ENCODE peak calls at places on chromosomes 6 and 20, in eight cellular contexts. One of them, this sample, is unnamed.

GRCh38 chr20:62479218-62479617 is 3.4 kb upstream of the GATA5 start:
- DNase-seq in A549: no peak
- DNase-seq in AG04450: no peak
- DNase-seq in pancreas: no peak
- DNase-seq in AG10803: no peak
- DNase-seq in lower leg skin: no peak
- DNase-seq in WERI-Rb-1: no peak
- DNase-seq in OCI-LY7: no peak
- DNase-seq in this sample: no peak

GRCh38 chr6:152062476-152062875 is 255.0 kb downstream of the ESR1 start:
- DNase-seq in WERI-Rb-1: no peak
- DNase-seq in pancreas: no peak
- DNase-seq in A549: no peak
- DNase-seq in AG10803: no peak
- DNase-seq in lower leg skin: no peak
- DNase-seq in OCI-LY7: no peak
- DNase-seq in AG04450: no peak
- DNase-seq in this sample: no peak

GRCh38 chr6:15274696-15275387 is 29.0 kb downstream of the JARID2 start:
- DNase-seq in WERI-Rb-1: no peak
- DNase-seq in AG10803: no peak
- DNase-seq in lower leg skin: no peak
- DNase-seq in A549: no peak
- DNase-seq in OCI-LY7: no peak
- DNase-seq in AG04450: no peak
- DNase-seq in pancreas: no peak
- DNase-seq in this sample: no peak

GRCh38 chr6:97913721-97914120 is 630.7 kb upstream of the MMS22L start:
- DNase-seq in pancreas: no peak
- DNase-seq in lower leg skin: no peak
- DNase-seq in WERI-Rb-1: no peak
- DNase-seq in OCI-LY7: no peak
- DNase-seq in AG10803: no peak
- DNase-seq in A549: no peak
- DNase-seq in AG04450: no peak
- DNase-seq in this sample: no peak

GRCh38 chr6:123908813-123909212 is 105.1 kb downstream of the NKAIN2 start:
- DNase-seq in AG10803: no peak
- DNase-seq in WERI-Rb-1: no peak
- DNase-seq in pancreas: no peak
- DNase-seq in A549: no peak
- DNase-seq in AG04450: no peak
- DNase-seq in OCI-LY7: no peak
- DNase-seq in lower leg skin: no peak
- DNase-seq in this sample: no peak

GRCh38 chr6:131103296-131103695 is 32.0 kb upstream of the AKAP7 start:
- DNase-seq in WERI-Rb-1: no peak
- DNase-seq in OCI-LY7: no peak
- DNase-seq in lower leg skin: no peak
- DNase-seq in AG04450: no peak
- DNase-seq in A549: no peak
- DNase-seq in pancreas: no peak
- DNase-seq in AG10803: no peak
- DNase-seq in this sample: no peak

GRCh38 chr6:116564296-116564695 is 7.0 kb upstream of the RWDD1 start:
- DNase-seq in AG10803: peak; percentile 77
- DNase-seq in WERI-Rb-1: no peak
- DNase-seq in lower leg skin: no peak
- DNase-seq in AG04450: no peak
- DNase-seq in A549: no peak
- DNase-seq in pancreas: no peak
- DNase-seq in OCI-LY7: no peak
- DNase-seq in this sample: no peak

GRCh38 chr6:127288705-127289104 is 22.0 kb downstream of the RNF146 start:
- DNase-seq in AG04450: no peak
- DNase-seq in lower leg skin: no peak
- DNase-seq in WERI-Rb-1: no peak
- DNase-seq in pancreas: no peak
- DNase-seq in OCI-LY7: no peak
- DNase-seq in A549: no peak
- DNase-seq in AG10803: no peak
- DNase-seq in this sample: no peak

GRCh38 chr6:17059022-17059421 is 42.8 kb upstream of the STMND1 start:
- DNase-seq in pancreas: no peak
- DNase-seq in WERI-Rb-1: no peak
- DNase-seq in AG10803: no peak
- DNase-seq in AG04450: no peak
- DNase-seq in A549: no peak
- DNase-seq in lower leg skin: no peak
- DNase-seq in OCI-LY7: no peak
- DNase-seq in this sample: no peak

GRCh38 chr20:45701873-45702272 is at the start of gene WFDC13:
- DNase-seq in OCI-LY7: no peak
- DNase-seq in WERI-Rb-1: no peak
- DNase-seq in pancreas: no peak
- DNase-seq in lower leg skin: no peak
- DNase-seq in A549: no peak
- DNase-seq in AG10803: no peak
- DNase-seq in AG04450: no peak
- DNase-seq in this sample: no peak

GRCh38 chr6:11411592-11411991 is 126.0 kb upstream of the TMEM170B start:
- DNase-seq in pancreas: no peak
- DNase-seq in lower leg skin: no peak
- DNase-seq in AG04450: no peak
- DNase-seq in A549: no peak
- DNase-seq in OCI-LY7: no peak
- DNase-seq in WERI-Rb-1: no peak
- DNase-seq in AG10803: no peak
- DNase-seq in this sample: no peak

GRCh38 chr6:37131104-37131959 is 38.6 kb upstream of the PIM1 start:
- DNase-seq in OCI-LY7: no peak
- DNase-seq in pancreas: no peak
- DNase-seq in WERI-Rb-1: peak; percentile 97
- DNase-seq in AG04450: no peak
- DNase-seq in AG10803: peak; percentile 51
- DNase-seq in lower leg skin: no peak
- DNase-seq in A549: peak; percentile 37
- DNase-seq in this sample: no peak

GRCh38 chr6:30411515-30412207 is 66.7 kb downstream of the RPP21 start:
- DNase-seq in AG04450: peak; percentile 4
- DNase-seq in AG10803: peak; percentile 43
- DNase-seq in lower leg skin: peak; percentile 32
- DNase-seq in WERI-Rb-1: peak; percentile 92
- DNase-seq in pancreas: peak; percentile 75
- DNase-seq in A549: no peak
- DNase-seq in OCI-LY7: peak; percentile 57
- DNase-seq in this sample: peak; percentile 85

GRCh38 chr6:145707397-145707796 is 27.9 kb downstream of the EPM2A start:
- DNase-seq in lower leg skin: no peak
- DNase-seq in pancreas: no peak
- DNase-seq in AG04450: no peak
- DNase-seq in A549: no peak
- DNase-seq in OCI-LY7: no peak
- DNase-seq in WERI-Rb-1: no peak
- DNase-seq in AG10803: no peak
- DNase-seq in this sample: no peak

GRCh38 chr6:145699462-145699861 is 35.9 kb downstream of the EPM2A start:
- DNase-seq in lower leg skin: no peak
- DNase-seq in AG10803: peak; percentile 45
- DNase-seq in OCI-LY7: no peak
- DNase-seq in pancreas: no peak
- DNase-seq in A549: no peak
- DNase-seq in WERI-Rb-1: no peak
- DNase-seq in AG04450: peak; percentile 10
- DNase-seq in this sample: no peak

GRCh38 chr6:145705561-145705960 is 29.8 kb downstream of the EPM2A start:
- DNase-seq in lower leg skin: no peak
- DNase-seq in OCI-LY7: no peak
- DNase-seq in AG10803: peak; percentile 57
- DNase-seq in A549: no peak
- DNase-seq in pancreas: no peak
- DNase-seq in WERI-Rb-1: no peak
- DNase-seq in AG04450: no peak
- DNase-seq in this sample: no peak

DNA sequence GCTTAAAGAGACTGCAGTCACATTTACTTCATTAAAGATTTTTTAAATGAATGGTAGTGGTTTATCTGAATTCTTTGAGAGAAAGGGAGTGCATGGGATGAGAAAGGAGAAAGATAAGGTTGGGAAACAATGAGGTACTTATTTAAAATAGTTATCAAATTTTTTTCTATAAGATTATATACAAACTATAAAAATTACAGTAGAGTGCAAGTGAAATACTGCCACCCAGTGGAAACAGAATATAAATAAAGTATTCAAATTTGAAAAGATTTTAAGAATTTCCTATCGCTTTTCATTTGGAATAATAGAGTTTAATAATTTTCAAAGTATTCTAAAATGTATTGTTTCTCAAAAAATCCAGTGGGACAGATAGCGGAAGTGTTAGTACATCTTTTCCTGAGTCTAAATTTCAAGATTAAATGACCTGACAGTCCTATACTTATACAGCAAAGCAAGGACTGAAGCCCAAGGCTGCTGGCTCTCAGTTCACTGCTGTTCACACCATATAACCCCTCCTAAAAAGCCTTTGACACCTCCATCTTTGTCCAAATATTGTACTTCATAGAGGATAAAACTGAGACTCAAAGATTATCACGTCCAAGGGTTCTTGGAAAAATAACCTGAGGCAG is 31.1 kb downstream of the EPM2A start:
- DNase-seq in OCI-LY7: peak; percentile 22
- DNase-seq in A549: no peak
- DNase-seq in lower leg skin: no peak
- DNase-seq in AG04450: no peak
- DNase-seq in pancreas: no peak
- DNase-seq in WERI-Rb-1: no peak
- DNase-seq in AG10803: peak; percentile 17
- DNase-seq in this sample: peak; percentile 32
- TF ChIP-seq CTCF in OCI-LY7: peak; percentile 85
- TF ChIP-seq CTCF in A549: peak; percentile 53
- TF ChIP-seq CTCF in lower leg skin: no peak
- TF ChIP-seq CTCF in AG04450: peak; percentile 55
- TF ChIP-seq CTCF in pancreas: peak; percentile 33
- TF ChIP-seq CTCF in WERI-Rb-1: no peak
- TF ChIP-seq CTCF in AG10803: peak; percentile 58
- TF ChIP-seq CTCF in this sample: no peak

GRCh38 chr6:164129218-164129617 is 714.7 kb downstream of the QKI start:
- DNase-seq in WERI-Rb-1: no peak
- DNase-seq in AG04450: no peak
- DNase-seq in pancreas: no peak
- DNase-seq in A549: no peak
- DNase-seq in lower leg skin: no peak
- DNase-seq in AG10803: no peak
- DNase-seq in OCI-LY7: no peak
- DNase-seq in this sample: no peak

GRCh38 chr6:164121527-164121926 is 707.0 kb downstream of the QKI start:
- DNase-seq in WERI-Rb-1: no peak
- DNase-seq in lower leg skin: no peak
- DNase-seq in AG04450: no peak
- DNase-seq in OCI-LY7: no peak
- DNase-seq in A549: no peak
- DNase-seq in pancreas: no peak
- DNase-seq in AG10803: no peak
- DNase-seq in this sample: no peak

GRCh38 chr6:164124986-164125385 is 710.5 kb downstream of the QKI start:
- DNase-seq in A549: no peak
- DNase-seq in WERI-Rb-1: no peak
- DNase-seq in AG10803: no peak
- DNase-seq in OCI-LY7: no peak
- DNase-seq in AG04450: no peak
- DNase-seq in pancreas: no peak
- DNase-seq in lower leg skin: no peak
- DNase-seq in this sample: no peak

GRCh38 chr6:164122109-164122508 is 707.6 kb downstream of the QKI start:
- DNase-seq in AG10803: no peak
- DNase-seq in AG04450: no peak
- DNase-seq in A549: no peak
- DNase-seq in pancreas: no peak
- DNase-seq in WERI-Rb-1: no peak
- DNase-seq in OCI-LY7: no peak
- DNase-seq in lower leg skin: no peak
- DNase-seq in this sample: no peak

GRCh38 chr6:164124473-164124872 is 710.0 kb downstream of the QKI start:
- DNase-seq in A549: no peak
- DNase-seq in AG10803: no peak
- DNase-seq in lower leg skin: no peak
- DNase-seq in WERI-Rb-1: no peak
- DNase-seq in pancreas: no peak
- DNase-seq in AG04450: no peak
- DNase-seq in OCI-LY7: no peak
- DNase-seq in this sample: no peak
- H3K4me3 ChIP-seq in A549: no peak overlapping the region
- H3K4me3 ChIP-seq in AG10803: no peak overlapping the region
- H3K4me3 ChIP-seq in lower leg skin: no peak overlapping the region
- H3K4me3 ChIP-seq in WERI-Rb-1: no peak overlapping the region
- H3K4me3 ChIP-seq in pancreas: no peak overlapping the region
- H3K4me3 ChIP-seq in AG04450: no peak overlapping the region
- H3K4me3 ChIP-seq in OCI-LY7: no peak overlapping the region
- H3K4me3 ChIP-seq in this sample: no peak overlapping the region

DNA sequence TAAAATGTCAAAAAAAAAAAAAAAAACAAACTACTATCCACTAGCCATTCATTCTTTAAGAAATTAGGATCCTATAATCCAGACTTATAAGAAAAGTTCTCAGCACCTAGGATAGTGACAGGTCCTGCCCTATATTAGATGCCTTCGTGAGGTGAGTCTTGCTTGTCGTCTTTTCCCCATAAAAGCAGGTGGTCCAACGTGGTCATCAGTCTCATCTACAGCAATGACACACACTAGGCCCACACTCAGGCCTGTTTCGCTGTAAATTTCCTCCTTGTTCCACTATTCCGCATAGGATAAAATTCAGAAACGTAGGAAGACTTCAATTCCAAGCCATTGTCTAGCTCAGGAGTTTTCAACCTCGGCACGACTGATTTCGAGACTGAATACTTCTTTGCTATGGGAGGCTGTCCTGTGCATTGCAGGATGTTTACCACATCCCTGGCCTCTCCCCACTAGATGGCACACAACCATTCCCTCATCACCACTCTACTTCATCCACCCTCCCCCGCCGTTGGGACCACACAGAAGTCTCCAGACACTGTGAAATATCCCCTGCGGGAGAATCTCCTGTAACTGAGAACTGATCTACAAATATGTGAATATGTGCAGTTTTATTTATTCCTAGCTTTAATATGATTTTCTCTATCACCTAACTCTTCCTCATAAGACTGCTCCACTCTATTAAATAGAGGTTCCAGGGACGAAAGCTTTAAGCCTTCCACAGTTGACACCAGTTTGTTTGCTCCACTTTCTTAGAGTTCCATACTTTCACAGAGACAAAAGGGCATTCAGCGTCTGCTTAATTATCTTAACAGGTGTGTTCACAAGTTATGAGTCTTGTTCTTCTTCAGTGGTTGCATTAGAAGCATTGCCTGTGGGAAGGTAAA is 346.3 kb downstream of the BMP2 start:
- DNase-seq in WERI-Rb-1: peak; percentile 61
- DNase-seq in pancreas: no peak
- DNase-seq in AG10803: peak; percentile 11
- DNase-seq in AG04450: no peak
- DNase-seq in OCI-LY7: peak; percentile 37
- DNase-seq in lower leg skin: no peak
- DNase-seq in A549: peak; percentile 19
- DNase-seq in this sample: peak; percentile 76
- TF ChIP-seq CTCF in WERI-Rb-1: peak; percentile 79
- TF ChIP-seq CTCF in pancreas: no peak
- TF ChIP-seq CTCF in AG10803: peak; percentile 54
- TF ChIP-seq CTCF in AG04450: peak; percentile 2
- TF ChIP-seq CTCF in OCI-LY7: peak; percentile 71
- TF ChIP-seq CTCF in lower leg skin: no peak
- TF ChIP-seq CTCF in A549: peak; percentile 20
- TF ChIP-seq CTCF in this sample: peak; percentile 86

GRCh38 chr20:41650221-41650948 is 32.2 kb upstream of the CHD6 start:
- DNase-seq in A549: no peak
- DNase-seq in OCI-LY7: peak; percentile 24
- DNase-seq in lower leg skin: no peak
- DNase-seq in pancreas: no peak
- DNase-seq in AG10803: no peak
- DNase-seq in WERI-Rb-1: peak; percentile 44
- DNase-seq in AG04450: no peak
- DNase-seq in this sample: peak; percentile 27
- H3K4me3 ChIP-seq in A549: no peak overlapping the region
- H3K4me3 ChIP-seq in OCI-LY7: no peak overlapping the region
- H3K4me3 ChIP-seq in lower leg skin: no peak overlapping the region
- H3K4me3 ChIP-seq in pancreas: no peak overlapping the region
- H3K4me3 ChIP-seq in AG10803: no peak overlapping the region
- H3K4me3 ChIP-seq in WERI-Rb-1: no peak overlapping the region
- H3K4me3 ChIP-seq in AG04450: no peak overlapping the region
- H3K4me3 ChIP-seq in this sample: peak overlapping the region; percentile 31